ENCODE peak calls at places on chromosomes 12 and 14, in four cellular contexts. N is endodermal cell, S is adrenal gland, H is psoas muscle. Y is an unnamed sample.

GRCh38 chr12:27644446-27644845 is 51.8 kb upstream of the REP15 start:
- DNase-seq in N (no peak), S (no peak), H (no peak), Y (no peak)

GRCh38 chr12:19624401-19624930 is 185.2 kb downstream of the AEBP2 start:
- DNase-seq in N (no peak), S (no peak), H (no peak), Y (no peak)

GRCh38 chr12:93679308-93679933 is 2.2 kb downstream of the CRADD start:
- DNase-seq in N (no peak), S (peak; percentile 42), H (peak; percentile 52), Y (no peak)

GRCh38 chr12:76138656-76139055 is 54.2 kb upstream of the NAP1L1 start:
- DNase-seq in N (no peak), S (no peak), H (no peak), Y (no peak)

GRCh38 chr12:806116-806805 is 53.9 kb downstream of the WNK1 start:
- DNase-seq in N (no peak), S (no peak), H (no peak), Y (no peak)

GRCh38 chr12:21526053-21526452 is at the start of gene SPX:
- DNase-seq in N (no peak), S (no peak), H (no peak), Y (no peak)

GRCh38 chr12:64212066-64212746 is 9.9 kb downstream of the KICS2 start:
- DNase-seq in N (no peak), S (no peak), H (no peak), Y (no peak)

GRCh38 chr12:124917841-124918621 is 3.6 kb upstream of the UBC start:
- DNase-seq in N (peak; percentile 67), S (peak; percentile 36), H (no peak), Y (no peak)

GRCh38 chr14:33728010-33728498 is 222.8 kb downstream of the EGLN3 start:
- DNase-seq in N (no peak), S (no peak), H (no peak), Y (no peak)

GRCh38 chr12:65822732-65823480 is 1.4 kb upstream of the HMGA2 start:
- DNase-seq in N (peak; percentile 97), S (no peak), H (no peak), Y (no peak)

GRCh38 chr14:97878727-97879126 is 1081.5 kb downstream of the VRK1 start:
- DNase-seq in N (no peak), S (peak; percentile 44), H (no peak), Y (no peak)

GRCh38 chr12:95118138-95118787 is 44.8 kb upstream of the NR2C1 start:
- DNase-seq in N (no peak), S (no peak), H (no peak), Y (no peak)

GRCh38 chr12:106498056-106498455 is 84.7 kb upstream of the RFX4 start:
- DNase-seq in N (no peak), S (peak; percentile 5), H (no peak), Y (no peak)

GRCh38 chr12:9931245-9931644 is 925 bp downstream of the CLEC2A start:
- DNase-seq in N (no peak), S (no peak), H (no peak), Y (no peak)

GRCh38 chr12:46487567-46488131 is 115.1 kb upstream of the SLC38A2 start:
- DNase-seq in N (no peak), S (no peak), H (no peak), Y (no peak)

GRCh38 chr14:52402812-52403526 is 88.9 kb downstream of the PTGER2 start:
- DNase-seq in N (no peak), S (peak; percentile 16), H (no peak), Y (no peak)

GRCh38 chr12:124655317-124656213 is 88.2 kb upstream of the NCOR2 start:
- DNase-seq in N (peak; percentile 97), S (peak; percentile 79), H (peak; percentile 80), Y (no peak)

GRCh38 chr14:77582511-77582910 is 33.9 kb downstream of the SPTLC2 start:
- DNase-seq in N (no peak), S (no peak), H (no peak), Y (no peak)
- H3K27ac ChIP-seq in N (peak overlapping the region; percentile 29), S (no peak overlapping the region), H (no peak overlapping the region), Y (no peak overlapping the region)

DNA sequence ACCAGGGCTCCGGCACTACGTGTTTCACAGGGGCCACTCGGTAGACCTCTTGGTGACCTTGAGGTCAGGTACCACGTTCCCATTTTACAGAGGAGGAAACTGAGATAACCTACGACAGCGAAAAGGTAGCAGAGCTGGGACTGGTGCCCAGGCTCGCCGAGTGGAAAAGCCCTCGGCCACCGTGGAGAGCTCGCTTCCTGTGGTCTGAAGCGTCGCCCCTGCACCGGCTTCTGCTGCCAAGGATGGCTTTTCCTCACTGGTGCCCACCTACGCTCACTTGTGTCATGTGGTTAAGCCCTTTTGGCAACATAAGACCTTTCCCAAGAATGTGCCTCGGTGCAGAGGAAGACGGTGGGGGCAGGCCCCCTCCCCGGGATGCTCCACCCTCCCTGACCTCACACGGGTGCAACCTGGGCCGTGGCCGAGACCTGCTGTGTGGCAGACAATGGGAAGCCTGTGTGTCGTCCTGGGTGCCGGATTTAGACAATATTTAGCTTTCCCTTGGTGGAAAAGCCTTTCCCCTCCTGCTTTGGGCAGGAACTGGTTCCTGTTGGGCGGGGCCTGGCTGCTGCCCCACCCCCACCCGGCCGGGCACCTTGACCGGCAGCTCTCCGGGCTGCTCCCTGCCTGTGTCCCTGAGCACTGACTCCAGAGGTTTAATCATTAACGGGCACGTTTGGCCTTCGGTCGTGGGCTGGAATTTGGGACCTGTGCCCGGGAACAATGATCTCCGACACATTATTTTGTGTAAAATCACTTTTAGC is 32.4 kb upstream of the PPP1R13B start:
- DNase-seq in N (peak; percentile 85), S (peak; percentile 88), H (peak; percentile 51), Y (no peak)
- H3K27ac ChIP-seq in N (no peak overlapping the region), S (peak overlapping the region; percentile 61), H (no peak overlapping the region), Y (peak overlapping the region; percentile 26)

DNA sequence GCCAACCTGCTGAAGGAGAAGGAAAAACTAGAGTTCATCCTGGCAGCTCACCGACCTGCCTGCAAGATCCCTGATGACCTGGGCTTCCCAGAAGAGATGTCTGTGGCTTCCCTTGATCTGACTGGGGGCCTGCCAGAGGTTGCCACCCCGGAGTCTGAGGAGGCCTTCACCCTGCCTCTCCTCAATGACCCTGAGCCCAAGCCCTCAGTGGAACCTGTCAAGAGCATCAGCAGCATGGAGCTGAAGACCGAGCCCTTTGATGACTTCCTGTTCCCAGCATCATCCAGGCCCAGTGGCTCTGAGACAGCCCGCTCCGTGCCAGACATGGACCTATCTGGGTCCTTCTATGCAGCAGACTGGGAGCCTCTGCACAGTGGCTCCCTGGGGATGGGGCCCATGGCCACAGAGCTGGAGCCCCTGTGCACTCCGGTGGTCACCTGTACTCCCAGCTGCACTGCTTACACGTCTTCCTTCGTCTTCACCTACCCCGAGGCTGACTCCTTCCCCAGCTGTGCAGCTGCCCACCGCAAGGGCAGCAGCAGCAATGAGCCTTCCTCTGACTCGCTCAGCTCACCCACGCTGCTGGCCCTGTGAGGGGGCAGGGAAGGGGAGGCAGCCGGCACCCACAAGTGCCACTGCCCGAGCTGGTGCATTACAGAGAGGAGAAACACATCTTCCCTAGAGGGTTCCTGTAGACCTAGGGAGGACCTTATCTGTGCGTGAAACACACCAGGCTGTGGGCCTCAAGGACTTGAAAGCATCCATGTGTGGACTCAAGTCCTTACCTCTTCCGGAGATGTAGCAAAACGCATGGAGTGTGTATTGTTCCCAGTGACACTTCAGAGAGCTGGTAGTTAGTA is 2.4 kb downstream of the FOS start:
- DNase-seq in N (peak; percentile 60), S (peak; percentile 42), H (no peak), Y (no peak)
- H3K27ac ChIP-seq in N (no peak overlapping the region), S (no peak overlapping the region), H (peak overlapping the region; percentile 98), Y (no peak overlapping the region)

DNA sequence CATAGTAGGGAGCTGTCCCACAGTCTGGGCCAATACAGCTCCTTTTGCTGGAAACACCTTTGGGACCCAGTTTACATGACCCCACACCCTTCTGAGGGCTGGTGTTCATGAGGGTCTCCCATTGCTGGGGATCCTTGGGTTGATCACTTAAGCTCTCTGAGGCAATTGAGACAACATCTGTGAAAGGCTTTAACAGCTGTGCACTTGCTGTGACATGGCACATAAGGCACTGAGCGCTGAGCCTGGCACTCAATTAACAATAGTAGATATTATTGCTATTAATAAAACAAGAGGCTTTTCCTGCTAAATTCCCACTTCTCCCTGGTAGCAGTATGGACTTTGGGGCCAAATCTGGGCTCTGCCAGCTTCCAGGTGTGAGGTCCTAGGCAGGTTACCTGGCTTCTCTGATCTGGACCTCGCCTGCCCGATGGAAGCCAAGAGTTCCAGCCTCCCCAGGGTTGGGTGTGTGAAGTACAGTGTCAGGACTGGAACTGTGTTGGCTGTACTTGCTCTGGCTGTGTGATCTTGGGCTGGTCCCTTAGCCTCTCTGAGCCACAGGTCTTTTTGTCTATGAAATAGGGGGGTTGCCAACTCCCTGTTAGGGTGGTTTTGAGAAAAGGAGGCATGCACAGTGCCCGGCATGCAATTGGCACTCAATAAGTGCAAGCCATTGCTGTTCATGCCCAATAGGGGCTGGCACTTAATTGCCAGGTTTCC is 3.1 kb downstream of the SH2B3 start:
- DNase-seq in N (no peak), S (no peak), H (no peak), Y (no peak)
- H3K27ac ChIP-seq in N (no peak overlapping the region), S (no peak overlapping the region), H (peak overlapping the region; percentile 74), Y (peak overlapping the region; percentile 72)